ENCODE peak calls at places on chromosomes 6 and 20, in six cellular contexts. G, M, A, U, H and D are unnamed samples.

GRCh38 chr6:43006251-43006650 is 7.5 kb downstream of the MEA1 start:
- DNase-seq in G (no peak), M (no peak), A (no peak), U (no peak), H (no peak), D (no peak)

GRCh38 chr6:159259726-159260125 is 90.5 kb downstream of the FNDC1 start:
- DNase-seq in G (no peak), M (no peak), A (no peak), U (no peak), H (no peak), D (no peak)

GRCh38 chr6:165060636-165061190 is 248.7 kb downstream of the C6orf118 start:
- DNase-seq in G (no peak), M (no peak), A (no peak), U (no peak), H (no peak), D (no peak)

GRCh38 chr6:53898026-53898795 is 103.4 kb downstream of the LRRC1 start:
- DNase-seq in G (no peak), M (no peak), A (no peak), U (no peak), H (no peak), D (no peak)

GRCh38 chr6:119957195-119957594 is 607.6 kb upstream of the MAN1A1 start:
- DNase-seq in G (no peak), M (no peak), A (no peak), U (no peak), H (no peak), D (no peak)

GRCh38 chr6:139539852-139540251 is 165.4 kb upstream of the CITED2 start:
- DNase-seq in G (peak), M (peak), A (no peak), U (no peak), H (no peak), D (no peak)

GRCh38 chr6:114580882-114581281 is 238.1 kb upstream of the HS3ST5 start:
- DNase-seq in G (no peak), M (no peak), A (no peak), U (no peak), H (no peak), D (no peak)

GRCh38 chr20:62708591-62709536 is at the start of gene NTSR1:
- DNase-seq in G (no peak), M (no peak), A (no peak), U (peak), H (no peak), D (no peak)